ENCODE peak calls at places on chromosomes 7 and 10, in five cellular contexts. X is cardiac muscle cell, N is mucosa of descending colon, S is neural crest cell, Y is A549. B is an unnamed sample.

GRCh38 chr10:105952153-105952552 is 1212.4 kb downstream of the SORCS1 start:
- DNase-seq in X (peak), N (peak), S (no peak), Y (no peak), B (peak)

GRCh38 chr7:25037325-25037724 is 57.3 kb upstream of the OSBPL3 start:
- DNase-seq in X (no peak), N (no peak), S (no peak), Y (peak), B (no peak)

GRCh38 chr10:31921031-31921430 is 7.6 kb downstream of the ARHGAP12 start:
- DNase-seq in X (no peak), N (no peak), S (no peak), Y (no peak), B (no peak)

GRCh38 chr10:72241853-72242252 is 25.8 kb upstream of the ASCC1 start:
- DNase-seq in X (no peak), N (no peak), S (no peak), Y (no peak), B (no peak)

GRCh38 chr10:100749059-100749308 is 3.6 kb downstream of the PAX2 start:
- DNase-seq in X (no peak), N (no peak), S (no peak), Y (no peak), B (no peak)

GRCh38 chr10:98460837-98461499 is 14.2 kb upstream of the HPS1 start:
- DNase-seq in X (peak), N (peak), S (no peak), Y (peak), B (no peak)

GRCh38 chr7:2941201-2941859 is 97.2 kb upstream of the GNA12 start:
- DNase-seq in X (no peak), N (no peak), S (no peak), Y (no peak), B (no peak)

GRCh38 chr7:31249671-31250070 is 90.9 kb downstream of the NEUROD6 start:
- DNase-seq in X (peak), N (no peak), S (no peak), Y (no peak), B (no peak)

GRCh38 chr10:95267261-95267660 is 23.5 kb downstream of the PDLIM1 start:
- DNase-seq in X (no peak), N (no peak), S (no peak), Y (no peak), B (no peak)

GRCh38 chr10:102131286-102132170 is 1.3 kb upstream of the PPRC1 start:
- DNase-seq in X (no peak), N (no peak), S (no peak), Y (no peak), B (no peak)

GRCh38 chr7:132239422-132239994 is 336.8 kb downstream of the PLXNA4 start:
- DNase-seq in X (no peak), N (no peak), S (no peak), Y (no peak), B (no peak)

GRCh38 chr10:119817991-119818888 is 54.4 kb downstream of the MCMBP start:
- DNase-seq in X (peak), N (peak), S (peak), Y (no peak), B (peak)

DNA sequence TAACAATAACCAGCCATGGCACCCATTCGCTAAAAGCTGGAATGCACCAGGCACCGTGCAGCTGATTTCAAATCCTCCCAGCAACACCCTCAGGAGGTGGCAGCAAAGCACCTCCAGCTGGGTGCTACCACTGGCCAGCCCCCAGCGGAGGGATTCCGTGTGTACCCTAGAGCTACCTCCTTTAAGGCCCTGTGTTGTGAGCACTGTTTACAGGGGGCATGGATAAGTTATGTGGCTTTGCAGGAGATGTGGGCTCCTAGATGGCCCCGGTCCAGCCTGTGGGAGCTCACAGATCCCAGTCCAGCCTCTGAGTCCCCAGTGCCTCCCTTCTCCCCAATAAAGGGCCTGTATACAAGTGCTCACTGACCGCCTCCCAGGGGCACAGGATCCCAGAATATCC is 27.1 kb downstream of the TNRC18 start:
- DNase-seq in X (no peak), N (peak), S (no peak), Y (peak), B (no peak)
- TF ChIP-seq CTCF in X (no peak), N (no peak), S (no peak), Y (peak), B (no peak)

DNA sequence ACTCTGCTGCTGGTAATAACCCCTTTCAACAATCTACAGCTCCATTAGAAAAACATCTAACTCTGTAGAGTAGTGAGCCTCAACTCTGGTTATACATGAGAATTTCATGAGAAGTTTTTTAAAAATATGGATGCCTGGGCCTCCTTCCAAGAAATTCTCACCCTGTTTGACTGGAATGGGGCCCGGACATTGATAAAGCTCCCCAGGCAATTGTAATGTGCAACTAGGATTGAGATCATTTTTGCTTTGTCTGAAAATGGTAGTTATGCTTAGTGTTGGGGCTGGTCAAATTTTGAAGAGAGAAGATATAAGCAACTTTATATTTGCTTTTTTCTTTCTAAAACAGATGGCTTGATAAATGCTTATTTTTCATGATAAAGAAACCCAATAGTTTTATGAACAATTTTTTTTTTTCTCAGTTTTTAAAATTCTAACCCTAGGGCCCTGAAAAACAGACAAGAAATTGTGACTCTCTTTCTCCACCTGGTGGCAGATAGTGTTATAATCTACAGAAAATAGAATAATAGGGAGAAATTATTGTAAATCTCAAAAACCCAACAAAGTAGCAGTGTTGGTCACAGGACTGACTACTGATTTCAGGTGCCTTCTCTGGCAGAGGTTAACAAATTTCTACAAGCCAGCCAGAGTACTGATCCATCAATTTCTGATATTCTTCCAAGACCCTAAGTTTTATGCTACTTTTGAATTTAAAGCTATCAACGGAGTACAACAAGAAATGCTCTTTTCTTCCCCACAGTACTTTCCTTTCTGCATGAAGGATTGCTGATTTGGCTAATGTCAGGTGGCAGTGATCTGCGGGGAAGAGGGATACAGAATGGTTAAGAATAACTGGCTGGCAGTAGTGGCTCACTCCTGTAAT is 174.8 kb downstream of the DKK1 start:
- DNase-seq in X (peak), N (peak), S (no peak), Y (peak), B (no peak)
- TF ChIP-seq CTCF in X (peak), N (peak), S (peak), Y (peak), B (peak)

DNA sequence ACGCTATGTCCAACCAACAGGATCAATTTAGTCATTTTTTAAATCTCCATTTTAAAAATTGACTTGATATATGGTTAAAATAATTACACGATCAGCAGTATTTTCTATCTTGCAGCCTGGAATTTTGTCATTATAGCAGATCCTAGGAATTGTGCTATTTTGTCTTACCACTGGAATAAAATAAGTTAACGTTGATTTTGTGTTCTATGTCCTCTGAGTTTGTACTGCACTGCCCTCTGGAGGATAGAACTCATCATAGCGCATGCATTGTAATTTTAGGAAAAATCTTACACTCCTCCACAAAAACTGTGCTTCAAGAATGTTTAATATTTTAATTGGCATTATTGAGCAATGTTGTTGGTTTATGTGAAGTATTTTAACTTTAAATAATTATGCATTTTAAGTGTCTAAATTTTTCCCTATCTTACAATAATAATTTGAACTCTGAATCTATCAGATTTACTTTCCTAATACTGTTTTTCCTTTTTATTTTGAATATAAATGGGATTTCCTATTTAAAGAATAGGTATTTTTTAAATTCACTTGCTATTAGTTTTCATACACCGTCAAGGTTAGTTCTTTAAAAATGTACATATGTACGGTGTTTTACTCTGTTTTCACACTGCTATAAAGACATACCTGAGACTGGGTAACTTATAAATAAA is 220.1 kb downstream of the PPP1R3A start:
- DNase-seq in X (peak), N (peak), S (no peak), Y (peak), B (peak)
- TF ChIP-seq CTCF in X (peak), N (no peak), S (peak), Y (peak), B (peak)

GRCh38 chr7:23467731-23468720 is 2.3 kb downstream of the IGF2BP3 start:
- DNase-seq in X (peak), N (no peak), S (peak), Y (peak), B (peak)

GRCh38 chr7:23468721-23469149 is 1.6 kb downstream of the IGF2BP3 start:
- DNase-seq in X (peak), N (no peak), S (peak), Y (no peak), B (peak)

GRCh38 chr7:23470290-23471089 is at the start of gene IGF2BP3:
- DNase-seq in X (peak), N (peak), S (peak), Y (peak), B (peak)

GRCh38 chr7:23469961-23470250 is 385 bp downstream of the IGF2BP3 start:
- DNase-seq in X (no peak), N (no peak), S (peak), Y (peak), B (no peak)

GRCh38 chr7:23469150-23469960 is 936 bp downstream of the IGF2BP3 start:
- DNase-seq in X (peak), N (no peak), S (peak), Y (peak), B (peak)
- TF ChIP-seq CTCF in X (no peak), N (no peak), S (peak), Y (no peak), B (no peak)

DNA sequence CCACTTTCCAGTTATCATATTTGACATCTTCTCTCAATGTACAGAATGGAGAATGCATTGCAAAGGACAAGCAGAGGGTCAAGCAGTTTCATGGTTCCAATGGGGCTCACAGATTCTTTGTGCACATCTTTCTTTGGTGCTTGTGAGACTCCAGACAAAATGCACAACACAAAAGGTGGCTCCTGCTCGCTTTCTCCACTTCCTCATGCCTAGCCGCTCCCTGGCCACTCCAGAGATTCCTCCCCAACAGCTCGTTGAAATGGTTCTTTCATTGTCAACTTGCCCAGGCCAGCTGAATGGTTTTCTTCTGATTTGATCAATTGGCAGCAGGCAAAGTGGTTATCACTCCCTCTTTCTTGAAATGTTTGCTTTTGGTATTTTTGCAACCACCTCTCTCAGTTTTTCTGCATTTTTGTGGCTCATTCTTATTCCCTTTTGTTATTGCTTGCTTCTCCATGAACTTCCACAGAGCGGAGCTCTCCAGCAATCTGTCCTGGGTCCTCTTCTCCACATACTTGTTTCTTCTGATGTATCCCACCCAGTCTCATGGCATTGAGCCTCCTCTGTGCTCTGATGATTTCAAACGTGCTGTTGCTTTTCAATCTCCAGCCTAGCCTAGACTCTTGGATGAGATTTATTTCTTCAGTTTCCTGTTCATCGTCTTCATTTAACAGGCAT is 507.8 kb upstream of the MKI67 start:
- DNase-seq in X (peak), N (peak), S (no peak), Y (no peak), B (no peak)
- TF ChIP-seq CTCF in X (peak), N (no peak), S (peak), Y (no peak), B (peak)

B was measured in nephron progenitor cell.